ENCODE peak calls at places on chromosomes 7 and 10, in seven cellular contexts. S, X, H, M, A, U and T are unnamed samples.

GRCh38 chr10:132701099-132701845 is 84.7 kb downstream of the NKX6-2 start:
- DNase-seq in A (no peak), X (no peak), U (no peak), H (no peak), S (no peak), M (no peak), T (no peak)

GRCh38 chr10:25498645-25499044 is 323.8 kb downstream of the GPR158 start:
- DNase-seq in H (no peak), M (no peak), X (no peak), U (no peak), S (no peak), A (no peak), T (no peak)

GRCh38 chr10:118373786-118374185 is 31.7 kb upstream of the FAM204A start:
- DNase-seq in H (no peak), M (no peak), A (no peak), S (no peak), U (no peak), X (peak), T (no peak)

GRCh38 chr10:110513949-110514348 is 16.2 kb downstream of the DUSP5 start:
- DNase-seq in H (no peak), U (no peak), M (no peak), X (no peak), S (peak), A (no peak), T (no peak)

GRCh38 chr7:144941127-144941526 is 105.3 kb upstream of the TPK1 start:
- DNase-seq in A (peak), U (peak), H (no peak), M (no peak), X (no peak), S (no peak), T (no peak)

GRCh38 chr7:43495572-43495971 is 87.3 kb upstream of the STK17A start:
- DNase-seq in U (no peak), M (no peak), H (no peak), A (no peak), X (no peak), S (no peak), T (no peak)

GRCh38 chr10:127017406-127018297 is 112.4 kb downstream of the DOCK1 start:
- DNase-seq in H (no peak), A (no peak), X (no peak), M (no peak), S (no peak), U (no peak), T (peak)

GRCh38 chr7:64599341-64599740 is 36.5 kb upstream of the ZNF680 start:
- DNase-seq in M (no peak), X (no peak), U (no peak), A (no peak), H (no peak), S (no peak), T (no peak)

GRCh38 chr10:49740346-49741107 is 21.6 kb downstream of the OGDHL start:
- DNase-seq in H (no peak), X (no peak), M (no peak), S (no peak), U (no peak), A (no peak), T (no peak)

GRCh38 chr7:102291056-102291915 is 4.6 kb downstream of the SH2B2 start:
- DNase-seq in X (no peak), A (no peak), M (no peak), H (no peak), S (no peak), U (no peak), T (no peak)

GRCh38 chr10:101453791-101454718 is 100.1 kb downstream of the BTRC start:
- DNase-seq in U (no peak), A (no peak), X (no peak), H (no peak), S (no peak), M (no peak), T (no peak)

GRCh38 chr10:71536332-71536731 is 139.6 kb downstream of the CDH23 start:
- DNase-seq in S (no peak), M (no peak), H (no peak), U (no peak), A (no peak), X (no peak), T (no peak)

GRCh38 chr7:107150375-107151073 is 18.3 kb upstream of the HBP1 start:
- DNase-seq in A (peak), H (peak), U (peak), M (peak), S (peak), X (peak), T (peak)

GRCh38 chr7:66152538-66153191 is 38.0 kb downstream of the CRCP start:
- DNase-seq in A (peak), H (no peak), M (no peak), S (no peak), U (peak), X (no peak), T (no peak)

GRCh38 chr7:95527033-95527775 is 41.5 kb downstream of the ASB4 start:
- DNase-seq in M (no peak), S (peak), X (peak), A (peak), H (peak), U (peak), T (no peak)

GRCh38 chr7:15891151-15891842 is 204.8 kb upstream of the MEOX2 start:
- DNase-seq in X (peak), M (no peak), S (no peak), A (no peak), H (no peak), U (no peak), T (no peak)